ENCODE peak calls at places on chromosomes 12 and 14, in seven cellular contexts. One of them, this sample, is unnamed.

GRCh38 chr14:55073856-55074255 is 22.4 kb downstream of the MAPK1IP1L start:
- DNase-seq in ovary: no peak
- DNase-seq in prostate gland: no peak
- DNase-seq in lower lobe of right lung: no peak
- DNase-seq in brain microvascular endothelial cell: peak
- DNase-seq in hepatocyte: no peak
- DNase-seq in lung: no peak
- DNase-seq in this sample: no peak

GRCh38 chr12:16939871-16940306 is 333.9 kb upstream of the LMO3 start:
- DNase-seq in ovary: no peak
- DNase-seq in prostate gland: no peak
- DNase-seq in lower lobe of right lung: peak
- DNase-seq in brain microvascular endothelial cell: peak
- DNase-seq in hepatocyte: peak
- DNase-seq in lung: peak
- DNase-seq in this sample: no peak

GRCh38 chr12:25054783-25055144 is 105.9 kb upstream of the BCAT1 start:
- DNase-seq in ovary: no peak
- DNase-seq in prostate gland: no peak
- DNase-seq in lower lobe of right lung: no peak
- DNase-seq in brain microvascular endothelial cell: peak
- DNase-seq in hepatocyte: no peak
- DNase-seq in lung: no peak
- DNase-seq in this sample: no peak

GRCh38 chr14:106200539-106201310 is 674.3 kb downstream of the TMEM121 start:
- DNase-seq in ovary: no peak
- DNase-seq in prostate gland: no peak
- DNase-seq in lower lobe of right lung: no peak
- DNase-seq in brain microvascular endothelial cell: no peak
- DNase-seq in hepatocyte: no peak
- DNase-seq in lung: no peak
- DNase-seq in this sample: no peak

GRCh38 chr12:118337194-118337838 is 35.4 kb downstream of the TAOK3 start:
- DNase-seq in ovary: no peak
- DNase-seq in prostate gland: peak
- DNase-seq in lower lobe of right lung: no peak
- DNase-seq in brain microvascular endothelial cell: peak
- DNase-seq in hepatocyte: no peak
- DNase-seq in lung: no peak
- DNase-seq in this sample: no peak

GRCh38 chr12:50102186-50102585 is 1.6 kb upstream of the GPD1 start:
- DNase-seq in ovary: no peak
- DNase-seq in prostate gland: no peak
- DNase-seq in lower lobe of right lung: no peak
- DNase-seq in brain microvascular endothelial cell: no peak
- DNase-seq in hepatocyte: no peak
- DNase-seq in lung: no peak
- DNase-seq in this sample: no peak

GRCh38 chr12:27772328-27773049 is 7.5 kb upstream of the KLHL42 start:
- DNase-seq in ovary: no peak
- DNase-seq in prostate gland: no peak
- DNase-seq in lower lobe of right lung: no peak
- DNase-seq in brain microvascular endothelial cell: no peak
- DNase-seq in hepatocyte: no peak
- DNase-seq in lung: no peak
- DNase-seq in this sample: no peak

GRCh38 chr12:13976028-13976584 is 5.3 kb downstream of the GRIN2B start:
- DNase-seq in ovary: no peak
- DNase-seq in prostate gland: no peak
- DNase-seq in lower lobe of right lung: no peak
- DNase-seq in brain microvascular endothelial cell: no peak
- DNase-seq in hepatocyte: no peak
- DNase-seq in lung: no peak
- DNase-seq in this sample: no peak

GRCh38 chr14:29216316-29216715 is 449.7 kb downstream of the FOXG1 start:
- DNase-seq in ovary: no peak
- DNase-seq in prostate gland: no peak
- DNase-seq in lower lobe of right lung: no peak
- DNase-seq in brain microvascular endothelial cell: no peak
- DNase-seq in hepatocyte: no peak
- DNase-seq in lung: no peak
- DNase-seq in this sample: no peak

DNA sequence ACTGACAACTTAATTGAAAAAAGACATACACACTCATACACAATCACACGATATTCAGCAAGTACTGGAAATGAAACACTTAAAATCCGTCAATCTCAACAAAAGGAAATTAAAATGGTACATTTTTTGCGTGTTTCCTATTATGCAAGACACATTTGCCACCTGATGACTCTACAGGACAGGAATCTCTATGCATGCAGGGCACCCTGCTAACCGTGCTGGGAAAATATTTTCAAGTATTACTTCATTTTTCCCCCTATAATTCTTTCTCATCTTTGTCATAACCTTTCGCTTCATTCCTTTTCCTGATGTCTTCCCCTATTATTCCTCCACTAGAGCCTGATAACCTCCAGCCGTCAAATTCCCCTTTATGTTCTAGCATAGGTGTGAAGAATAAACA is 150.2 kb downstream of the TMEM132D start:
- DNase-seq in ovary: no peak
- DNase-seq in prostate gland: no peak
- DNase-seq in lower lobe of right lung: no peak
- DNase-seq in brain microvascular endothelial cell: peak
- DNase-seq in hepatocyte: no peak
- DNase-seq in lung: no peak
- DNase-seq in this sample: no peak
- H3K4me3 ChIP-seq in ovary: no peak
- H3K4me3 ChIP-seq in prostate gland: no peak
- H3K4me3 ChIP-seq in lower lobe of right lung: no peak
- H3K4me3 ChIP-seq in brain microvascular endothelial cell: no peak
- H3K4me3 ChIP-seq in hepatocyte: no peak
- H3K4me3 ChIP-seq in lung: no peak
- H3K4me3 ChIP-seq in this sample: no peak

DNA sequence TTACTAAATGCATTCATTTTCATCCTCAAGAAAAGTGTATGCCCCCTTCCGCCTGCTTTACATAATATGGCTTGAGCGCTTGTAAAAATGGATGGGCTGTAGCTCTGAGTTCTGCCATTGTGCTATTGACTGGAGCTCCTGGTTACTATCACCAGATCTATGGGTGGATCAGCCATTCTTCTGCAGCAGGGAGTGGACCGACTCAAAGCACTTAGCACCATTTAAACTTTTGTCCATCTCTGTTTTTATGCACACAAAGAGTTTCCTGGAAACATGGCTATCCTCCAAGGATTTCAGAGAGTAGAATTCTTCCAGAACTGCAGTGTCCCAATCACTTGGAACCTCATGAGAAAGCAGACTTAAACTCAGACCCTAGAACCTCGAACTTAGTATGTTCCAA is 4.5 kb upstream of the NUMB start:
- DNase-seq in ovary: no peak
- DNase-seq in prostate gland: no peak
- DNase-seq in lower lobe of right lung: no peak
- DNase-seq in brain microvascular endothelial cell: no peak
- DNase-seq in hepatocyte: no peak
- DNase-seq in lung: no peak
- DNase-seq in this sample: no peak
- H3K4me3 ChIP-seq in ovary: no peak
- H3K4me3 ChIP-seq in prostate gland: no peak
- H3K4me3 ChIP-seq in lower lobe of right lung: peak
- H3K4me3 ChIP-seq in brain microvascular endothelial cell: peak
- H3K4me3 ChIP-seq in hepatocyte: no peak
- H3K4me3 ChIP-seq in lung: no peak
- H3K4me3 ChIP-seq in this sample: peak

DNA sequence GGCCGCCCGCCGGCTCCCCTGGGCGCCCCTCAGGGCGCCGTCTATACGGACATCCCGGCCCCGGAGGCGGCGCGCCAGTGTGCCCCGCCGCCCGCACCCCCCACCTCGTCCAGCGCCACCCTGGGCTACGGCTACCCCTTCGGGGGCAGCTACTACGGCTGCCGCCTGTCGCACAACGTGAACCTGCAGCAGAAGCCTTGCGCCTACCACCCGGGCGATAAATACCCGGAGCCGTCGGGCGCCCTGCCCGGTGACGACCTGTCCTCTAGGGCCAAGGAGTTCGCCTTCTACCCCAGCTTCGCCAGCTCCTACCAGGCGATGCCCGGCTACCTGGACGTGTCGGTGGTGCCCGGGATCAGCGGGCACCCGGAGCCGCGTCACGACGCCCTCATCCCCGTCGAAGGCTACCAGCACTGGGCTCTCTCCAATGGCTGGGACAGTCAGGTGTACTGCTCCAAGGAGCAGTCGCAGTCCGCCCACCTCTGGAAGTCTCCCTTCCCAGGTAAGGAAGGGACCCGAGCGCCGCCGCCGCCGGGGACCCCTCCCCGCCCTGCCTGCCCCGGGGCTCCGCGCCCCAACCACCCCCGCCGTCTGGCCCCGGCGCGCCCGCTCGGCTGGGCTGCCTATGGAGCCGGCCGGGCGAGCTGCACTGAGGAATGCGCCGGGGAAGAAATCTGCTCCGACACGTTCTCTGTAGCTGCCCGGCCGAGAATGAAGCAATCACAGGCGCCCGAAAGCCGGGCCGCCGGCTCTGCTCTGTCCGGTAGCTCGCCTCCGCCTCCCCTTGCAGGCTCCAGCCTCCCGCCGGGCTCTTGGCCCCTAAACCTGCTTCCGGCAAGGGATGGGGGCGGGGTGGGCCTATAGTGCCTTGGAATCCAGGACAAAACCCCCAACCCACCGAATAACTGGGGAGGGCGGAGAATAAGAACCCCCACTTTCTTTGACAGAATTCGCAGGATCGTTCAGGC is 794 bp downstream of the HOXC13 start:
- DNase-seq in ovary: no peak
- DNase-seq in prostate gland: peak
- DNase-seq in lower lobe of right lung: no peak
- DNase-seq in brain microvascular endothelial cell: no peak
- DNase-seq in hepatocyte: peak
- DNase-seq in lung: no peak
- DNase-seq in this sample: no peak
- H3K4me3 ChIP-seq in ovary: no peak
- H3K4me3 ChIP-seq in prostate gland: no peak
- H3K4me3 ChIP-seq in lower lobe of right lung: no peak
- H3K4me3 ChIP-seq in brain microvascular endothelial cell: no peak
- H3K4me3 ChIP-seq in hepatocyte: no peak
- H3K4me3 ChIP-seq in lung: no peak
- H3K4me3 ChIP-seq in this sample: no peak

GRCh38 chr12:9323144-9323681 is 115.0 kb upstream of the PZP start:
- DNase-seq in ovary: no peak
- DNase-seq in prostate gland: no peak
- DNase-seq in lower lobe of right lung: no peak
- DNase-seq in brain microvascular endothelial cell: no peak
- DNase-seq in hepatocyte: no peak
- DNase-seq in lung: no peak
- DNase-seq in this sample: no peak

GRCh38 chr12:9328065-9328464 is 119.9 kb upstream of the PZP start:
- DNase-seq in ovary: no peak
- DNase-seq in prostate gland: no peak
- DNase-seq in lower lobe of right lung: no peak
- DNase-seq in brain microvascular endothelial cell: no peak
- DNase-seq in hepatocyte: no peak
- DNase-seq in lung: no peak
- DNase-seq in this sample: no peak

GRCh38 chr12:9327307-9327706 is 119.1 kb upstream of the PZP start:
- DNase-seq in ovary: no peak
- DNase-seq in prostate gland: no peak
- DNase-seq in lower lobe of right lung: no peak
- DNase-seq in brain microvascular endothelial cell: no peak
- DNase-seq in hepatocyte: no peak
- DNase-seq in lung: no peak
- DNase-seq in this sample: no peak

GRCh38 chr12:9325513-9325912 is 117.3 kb upstream of the PZP start:
- DNase-seq in ovary: no peak
- DNase-seq in prostate gland: no peak
- DNase-seq in lower lobe of right lung: no peak
- DNase-seq in brain microvascular endothelial cell: no peak
- DNase-seq in hepatocyte: no peak
- DNase-seq in lung: no peak
- DNase-seq in this sample: no peak

DNA sequence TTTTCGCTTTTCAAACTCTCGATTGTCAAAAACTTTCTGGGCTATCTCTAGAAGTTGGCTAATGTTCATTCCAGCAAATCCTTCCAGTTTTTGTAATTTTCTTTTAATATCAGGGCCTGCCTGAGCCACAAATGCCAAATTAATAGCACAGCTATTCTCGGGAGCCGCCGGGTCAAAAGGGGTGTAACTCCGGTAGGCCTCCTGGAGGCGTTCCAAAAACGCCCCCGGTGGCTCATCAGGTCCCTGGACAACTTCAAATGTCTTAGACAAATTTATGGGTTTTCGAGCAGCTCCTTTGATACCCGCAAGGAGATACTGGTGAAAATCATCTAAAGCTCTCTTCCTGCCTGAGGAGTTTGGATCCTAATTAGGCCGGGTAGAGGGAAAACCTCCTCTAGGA is 117.9 kb upstream of the PZP start:
- DNase-seq in ovary: no peak
- DNase-seq in prostate gland: no peak
- DNase-seq in lower lobe of right lung: no peak
- DNase-seq in brain microvascular endothelial cell: no peak
- DNase-seq in hepatocyte: no peak
- DNase-seq in lung: no peak
- DNase-seq in this sample: no peak
- H3K4me3 ChIP-seq in ovary: no peak
- H3K4me3 ChIP-seq in prostate gland: no peak
- H3K4me3 ChIP-seq in lower lobe of right lung: peak
- H3K4me3 ChIP-seq in brain microvascular endothelial cell: no peak
- H3K4me3 ChIP-seq in hepatocyte: no peak
- H3K4me3 ChIP-seq in lung: no peak
- H3K4me3 ChIP-seq in this sample: no peak